ENCODE peak calls at places on chromosome 22, in four cellular contexts. One of them, this sample, is unnamed.

GRCh38 chr22:20002098-20002497 is 14.5 kb downstream of the ARVCF start:
- DNase-seq in GM12878: no peak
- DNase-seq in A549: no peak
- DNase-seq in SK-N-SH: no peak
- DNase-seq in this sample: no peak

GRCh38 chr22:32206774-32207758 is 2.2 kb upstream of the RFPL2 start:
- DNase-seq in GM12878: no peak
- DNase-seq in A549: peak; percentile 71
- DNase-seq in SK-N-SH: peak; percentile 32
- DNase-seq in this sample: peak; percentile 41

GRCh38 chr22:17924735-17925727 is 99.3 kb downstream of the MICAL3 start:
- DNase-seq in GM12878: no peak
- DNase-seq in A549: no peak
- DNase-seq in SK-N-SH: no peak
- DNase-seq in this sample: no peak

GRCh38 chr22:27032121-27032761 is 374.9 kb downstream of the MIAT start:
- DNase-seq in GM12878: no peak
- DNase-seq in A549: no peak
- DNase-seq in SK-N-SH: peak; percentile 85
- DNase-seq in this sample: no peak

GRCh38 chr22:21837184-21837979 is 30.1 kb downstream of the MAPK1 start:
- DNase-seq in GM12878: no peak
- DNase-seq in A549: peak; percentile 22
- DNase-seq in SK-N-SH: no peak
- DNase-seq in this sample: peak; percentile 72

GRCh38 chr22:27045103-27045940 is 387.9 kb downstream of the MIAT start:
- DNase-seq in GM12878: no peak
- DNase-seq in A549: peak; percentile 66
- DNase-seq in SK-N-SH: no peak
- DNase-seq in this sample: no peak

GRCh38 chr22:27630754-27631153 is 170.8 kb downstream of the MN1 start:
- DNase-seq in GM12878: no peak
- DNase-seq in A549: no peak
- DNase-seq in SK-N-SH: no peak
- DNase-seq in this sample: no peak

GRCh38 chr22:39287076-39287743 is 32.2 kb downstream of the RPL3 start:
- DNase-seq in GM12878: no peak
- DNase-seq in A549: no peak
- DNase-seq in SK-N-SH: no peak
- DNase-seq in this sample: no peak

GRCh38 chr22:29801796-29802195 is 34.6 kb downstream of the UQCR10 start:
- DNase-seq in GM12878: no peak
- DNase-seq in A549: no peak
- DNase-seq in SK-N-SH: no peak
- DNase-seq in this sample: no peak

GRCh38 chr22:24141586-24141985 is 39.7 kb upstream of the SUSD2 start:
- DNase-seq in GM12878: no peak
- DNase-seq in A549: no peak
- DNase-seq in SK-N-SH: no peak
- DNase-seq in this sample: no peak

GRCh38 chr22:17823226-17823625 is 49.0 kb upstream of the BID start:
- DNase-seq in GM12878: no peak
- DNase-seq in A549: no peak
- DNase-seq in SK-N-SH: no peak
- DNase-seq in this sample: no peak

GRCh38 chr22:19550382-19550781 is 26.2 kb upstream of the CLDN5 start:
- DNase-seq in GM12878: no peak
- DNase-seq in A549: no peak
- DNase-seq in SK-N-SH: no peak
- DNase-seq in this sample: no peak

GRCh38 chr22:39716534-39716933 is 146.0 kb downstream of the CACNA1I start:
- DNase-seq in GM12878: no peak
- DNase-seq in A549: no peak
- DNase-seq in SK-N-SH: no peak
- DNase-seq in this sample: no peak

GRCh38 chr22:19635644-19636043 is 78.7 kb upstream of the SEPTIN5 start:
- DNase-seq in GM12878: no peak
- DNase-seq in A549: no peak
- DNase-seq in SK-N-SH: no peak
- DNase-seq in this sample: no peak

GRCh38 chr22:19663286-19663815 is 51.0 kb upstream of the SEPTIN5 start:
- DNase-seq in GM12878: no peak
- DNase-seq in A549: no peak
- DNase-seq in SK-N-SH: peak; percentile 90
- DNase-seq in this sample: no peak

GRCh38 chr22:41702763-41703162 is 3.5 kb downstream of the MEI1 start:
- DNase-seq in GM12878: no peak
- DNase-seq in A549: no peak
- DNase-seq in SK-N-SH: no peak
- DNase-seq in this sample: no peak

GRCh38 chr22:22485524-22485923 is 23.0 kb downstream of the ZNF280B start:
- DNase-seq in GM12878: no peak
- DNase-seq in A549: no peak
- DNase-seq in SK-N-SH: no peak
- DNase-seq in this sample: no peak

GRCh38 chr22:42301072-42301741 is 30.8 kb upstream of the TCF20 start:
- DNase-seq in GM12878: no peak
- DNase-seq in A549: no peak
- DNase-seq in SK-N-SH: no peak
- DNase-seq in this sample: no peak

GRCh38 chr22:41351011-41351410 is 30.7 kb upstream of the TEF start:
- DNase-seq in GM12878: no peak
- DNase-seq in A549: no peak
- DNase-seq in SK-N-SH: no peak
- DNase-seq in this sample: no peak

GRCh38 chr22:42300286-42301071 is 30.0 kb upstream of the TCF20 start:
- DNase-seq in GM12878: no peak
- DNase-seq in A549: no peak
- DNase-seq in SK-N-SH: no peak
- DNase-seq in this sample: no peak

GRCh38 chr22:28548411-28548810 is 131.2 kb downstream of the TTC28 start:
- DNase-seq in GM12878: no peak
- DNase-seq in A549: no peak
- DNase-seq in SK-N-SH: no peak
- DNase-seq in this sample: no peak

GRCh38 chr22:37198290-37199102 is 10.4 kb upstream of the C1QTNF6 start:
- DNase-seq in GM12878: no peak
- DNase-seq in A549: peak; percentile 88
- DNase-seq in SK-N-SH: peak; percentile 88
- DNase-seq in this sample: peak; percentile 80

DNA sequence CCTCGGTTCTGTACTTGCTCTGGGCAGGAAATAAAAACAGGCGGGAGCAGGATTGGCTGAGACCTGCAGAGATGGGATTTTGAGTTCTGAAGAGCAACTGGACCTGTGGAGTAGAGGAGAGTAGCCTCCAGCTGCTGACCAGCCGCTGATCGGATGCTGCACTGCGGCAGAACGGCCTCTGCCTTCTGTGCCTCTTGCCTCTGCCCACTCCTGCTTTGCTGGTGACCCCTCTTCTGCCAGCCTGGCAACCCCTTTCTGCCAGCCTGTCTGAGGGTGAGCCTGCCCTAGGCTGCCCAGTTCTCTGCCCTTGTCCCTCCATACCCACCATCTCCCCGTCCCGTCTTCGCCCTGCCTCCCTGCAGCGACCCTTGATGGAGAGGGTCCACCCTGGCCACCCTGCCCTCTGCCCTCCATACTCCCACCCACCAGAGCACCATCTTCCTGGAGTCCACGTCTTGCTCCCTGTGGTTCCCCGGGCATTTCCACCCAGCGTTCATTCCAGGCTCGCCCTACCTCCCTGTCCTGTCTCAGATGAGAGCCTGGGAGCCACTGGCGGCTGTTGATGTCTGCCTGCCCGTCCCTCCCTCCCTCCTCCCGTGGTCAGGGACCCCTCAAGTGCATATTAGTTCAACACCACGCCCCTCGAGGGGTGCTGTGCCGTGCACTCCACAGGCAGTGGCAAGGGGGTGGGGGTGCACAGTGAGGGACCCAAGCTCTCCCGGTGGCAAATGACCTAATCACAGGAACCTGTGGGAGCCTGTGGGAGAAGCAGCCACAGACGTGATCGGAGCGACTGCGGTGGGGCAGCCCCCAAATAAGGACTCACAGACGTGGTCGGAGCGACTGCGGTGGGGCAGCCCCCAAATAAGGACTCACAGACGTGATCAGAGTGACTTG is 863.3 kb downstream of the TBC1D22A start:
- DNase-seq in GM12878: no peak
- DNase-seq in A549: no peak
- DNase-seq in SK-N-SH: no peak
- DNase-seq in this sample: no peak
- TF ChIP-seq PBX3 in GM12878: no peak
- TF ChIP-seq PBX3 in A549: no peak
- TF ChIP-seq PBX3 in SK-N-SH: no peak
- TF ChIP-seq PBX3 in this sample: no peak

GRCh38 chr22:35663371-35663770 is 15.1 kb downstream of the APOL6 start:
- DNase-seq in GM12878: no peak
- DNase-seq in A549: no peak
- DNase-seq in SK-N-SH: no peak
- DNase-seq in this sample: no peak
- H3K4me3 ChIP-seq in GM12878: no peak overlapping the region
- H3K4me3 ChIP-seq in A549: no peak overlapping the region
- H3K4me3 ChIP-seq in SK-N-SH: no peak overlapping the region
- H3K4me3 ChIP-seq in this sample: no peak overlapping the region

GRCh38 chr22:49206281-49206680 is 621.4 kb downstream of the BRD1 start:
- DNase-seq in GM12878: no peak
- DNase-seq in A549: no peak
- DNase-seq in SK-N-SH: no peak
- DNase-seq in this sample: no peak
- TF ChIP-seq PBX3 in GM12878: no peak
- TF ChIP-seq PBX3 in A549: no peak
- TF ChIP-seq PBX3 in SK-N-SH: no peak
- TF ChIP-seq PBX3 in this sample: no peak

DNA sequence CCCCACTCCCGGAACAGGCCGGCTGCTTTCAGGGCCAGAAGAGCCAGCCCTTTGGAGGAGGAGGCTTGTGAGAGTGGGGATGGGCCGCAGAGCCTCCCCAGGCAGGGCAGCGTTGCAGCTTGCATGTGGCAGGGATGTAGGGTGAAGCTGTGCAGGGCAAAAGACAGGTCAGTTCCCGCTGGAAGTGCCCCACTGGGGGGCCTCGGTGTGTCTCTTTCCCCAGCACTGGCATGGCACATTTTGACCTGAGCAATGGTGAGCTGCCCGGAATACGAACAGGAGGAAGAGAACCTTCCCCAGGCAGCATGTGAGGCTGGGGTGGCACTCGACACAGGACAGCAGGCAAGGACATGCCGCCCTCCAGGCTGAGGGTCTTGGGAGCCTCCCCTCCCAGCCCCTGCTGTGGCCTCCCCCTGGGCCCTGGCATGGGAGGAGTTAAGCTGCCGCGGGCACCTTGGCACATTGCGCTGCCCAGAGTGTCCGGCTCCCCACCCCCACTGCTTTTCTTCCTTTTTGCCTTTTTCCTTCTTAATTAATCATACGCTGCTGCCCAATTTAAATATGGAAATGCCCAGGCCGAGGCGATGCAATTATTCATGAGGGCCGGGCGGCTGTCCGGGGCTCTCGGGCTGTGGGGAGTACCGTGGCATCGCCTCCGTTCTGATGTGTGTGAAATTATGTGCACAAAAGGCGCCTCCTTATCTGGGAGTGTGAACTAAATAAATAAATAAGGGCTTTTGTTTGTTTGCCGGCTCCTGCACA is 76.0 kb upstream of the WNT7B start:
- DNase-seq in GM12878: no peak
- DNase-seq in A549: no peak
- DNase-seq in SK-N-SH: peak; percentile 85
- DNase-seq in this sample: no peak
- H3K4me3 ChIP-seq in GM12878: peak overlapping the region; percentile 80
- H3K4me3 ChIP-seq in A549: peak overlapping the region; percentile 61
- H3K4me3 ChIP-seq in SK-N-SH: peak overlapping the region; percentile 67
- H3K4me3 ChIP-seq in this sample: no peak overlapping the region

GRCh38 chr22:45159652-45160462 is 3.9 kb upstream of the NUP50 start:
- DNase-seq in GM12878: no peak
- DNase-seq in A549: peak; percentile 22
- DNase-seq in SK-N-SH: no peak
- DNase-seq in this sample: peak; percentile 88

GRCh38 chr22:45162531-45162930 is 1.2 kb upstream of the NUP50 start:
- DNase-seq in GM12878: no peak
- DNase-seq in A549: no peak
- DNase-seq in SK-N-SH: no peak
- DNase-seq in this sample: no peak

GRCh38 chr22:45154383-45154782 is 9.3 kb upstream of the NUP50 start:
- DNase-seq in GM12878: no peak
- DNase-seq in A549: peak; percentile 34
- DNase-seq in SK-N-SH: no peak
- DNase-seq in this sample: no peak

GRCh38 chr22:45155050-45155840 is 8.5 kb upstream of the NUP50 start:
- DNase-seq in GM12878: no peak
- DNase-seq in A549: no peak
- DNase-seq in SK-N-SH: peak; percentile 26
- DNase-seq in this sample: no peak

DNA sequence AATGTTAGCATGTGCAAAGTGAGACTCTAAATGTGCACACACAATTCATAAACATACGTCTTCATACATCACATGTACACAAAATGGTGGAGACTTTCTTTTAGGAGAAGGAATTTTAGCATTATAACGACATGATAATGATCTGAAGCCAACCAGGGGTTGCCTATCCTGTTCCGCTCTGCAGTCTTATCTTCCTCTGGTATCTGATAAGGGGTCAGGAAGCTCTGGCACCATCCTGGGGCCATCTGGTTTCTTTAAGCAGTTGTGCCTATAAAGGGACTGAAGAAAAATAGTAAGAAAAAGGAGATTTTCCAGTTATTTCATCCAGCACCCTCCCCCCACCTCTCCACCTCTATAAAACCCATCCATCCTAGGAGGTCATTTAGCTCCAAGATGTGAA is 5.8 kb upstream of the NUP50 start:
- DNase-seq in GM12878: no peak
- DNase-seq in A549: no peak
- DNase-seq in SK-N-SH: peak; percentile 56
- DNase-seq in this sample: no peak
- TF ChIP-seq PBX3 in GM12878: no peak
- TF ChIP-seq PBX3 in A549: no peak
- TF ChIP-seq PBX3 in SK-N-SH: no peak
- TF ChIP-seq PBX3 in this sample: no peak

DNA sequence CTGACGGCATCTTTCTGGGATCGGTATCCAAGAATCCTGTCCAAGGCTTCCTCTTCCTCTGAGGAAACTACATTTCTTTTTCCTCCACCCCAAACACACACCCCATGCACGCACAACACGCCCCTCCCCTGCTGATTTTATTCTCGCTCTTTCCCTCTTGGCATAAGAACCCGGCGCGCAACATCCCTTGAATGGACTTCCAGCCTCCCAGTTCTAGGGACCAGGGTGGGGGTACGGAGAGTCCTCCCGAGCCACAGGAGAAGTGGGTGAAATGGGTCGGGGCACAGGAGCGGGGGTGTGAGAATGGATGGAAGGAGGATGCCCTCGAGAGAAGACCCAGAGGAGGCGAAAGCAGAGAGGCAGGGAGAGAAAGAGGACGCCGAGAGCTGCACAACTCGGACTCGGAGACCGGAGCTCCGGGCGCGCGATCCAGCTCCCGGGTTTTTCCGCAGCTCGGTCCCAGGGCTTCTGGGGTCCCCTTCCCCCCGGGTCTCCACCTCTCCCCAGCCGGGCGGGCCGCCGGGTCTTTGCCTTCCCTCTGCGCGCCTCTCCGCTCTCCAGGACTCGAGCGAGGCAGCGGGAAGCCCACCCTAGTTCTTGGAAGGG is 1.4 kb upstream of the LARGE1 start:
- DNase-seq in GM12878: no peak
- DNase-seq in A549: peak; percentile 17
- DNase-seq in SK-N-SH: peak; percentile 84
- DNase-seq in this sample: peak; percentile 29
- H3K4me3 ChIP-seq in GM12878: peak overlapping the region; percentile 93
- H3K4me3 ChIP-seq in A549: peak overlapping the region; percentile 55
- H3K4me3 ChIP-seq in SK-N-SH: peak overlapping the region; percentile 82
- H3K4me3 ChIP-seq in this sample: peak overlapping the region; percentile 56